ENCODE peak calls at places on chromosomes 4 and X, in ten cellular contexts. X, U, E, B, Q, T, L, P, K and N are unnamed samples.

GRCh38 chrX:30533261-30533660 is 44.3 kb downstream of the TASL start:
- DNase-seq in B (no peak), T (no peak), P (no peak), K (no peak), Q (no peak), E (no peak), U (no peak), X (no peak), L (no peak), N (no peak)

GRCh38 chrX:70176938-70177533 is at the start of gene DGAT2L6:
- DNase-seq in X (no peak), Q (no peak), E (no peak), L (peak; percentile 64), T (no peak), K (no peak), U (no peak), B (no peak), P (no peak), N (no peak)

GRCh38 chr4:110663738-110664444 is 41.0 kb upstream of the PITX2 start:
- DNase-seq in T (peak; percentile 71), E (no peak), U (peak; percentile 22), X (no peak), B (no peak), K (no peak), P (no peak), L (no peak), Q (no peak), N (no peak)

GRCh38 chr4:105619193-105619931 is 66.9 kb downstream of the ARHGEF38 start:
- DNase-seq in U (no peak), P (no peak), E (peak; percentile 55), T (peak; percentile 61), B (no peak), L (no peak), X (peak; percentile 85), Q (no peak), K (peak; percentile 65), N (no peak)

GRCh38 chr4:680565-680930 is 6.2 kb downstream of the MYL5 start:
- DNase-seq in U (no peak), Q (no peak), P (peak; percentile 49), K (no peak), E (no peak), T (no peak), X (peak; percentile 78), L (no peak), B (no peak), N (peak; percentile 52)

GRCh38 chr4:74522251-74522991 is 77.5 kb downstream of the AREG start:
- DNase-seq in Q (no peak), E (no peak), L (no peak), T (peak; percentile 34), U (peak; percentile 5), K (no peak), B (no peak), X (no peak), P (no peak), N (no peak)

GRCh38 chrX:106802063-106802387 is 448 bp upstream of the TBC1D8B start:
- DNase-seq in Q (no peak), L (no peak), B (no peak), T (no peak), P (no peak), X (no peak), K (no peak), E (no peak), U (no peak), N (no peak)

GRCh38 chr4:84673475-84674230 is 90.7 kb downstream of the CDS1 start:
- DNase-seq in B (peak; percentile 75), X (no peak), P (no peak), K (no peak), Q (no peak), T (peak; percentile 91), L (no peak), U (peak; percentile 59), E (no peak), N (no peak)

GRCh38 chr4:6085943-6086628 is 67.9 kb upstream of the C4orf50 start:
- DNase-seq in X (no peak), E (no peak), Q (no peak), P (no peak), K (no peak), L (no peak), U (no peak), T (no peak), B (no peak), N (no peak)

DNA sequence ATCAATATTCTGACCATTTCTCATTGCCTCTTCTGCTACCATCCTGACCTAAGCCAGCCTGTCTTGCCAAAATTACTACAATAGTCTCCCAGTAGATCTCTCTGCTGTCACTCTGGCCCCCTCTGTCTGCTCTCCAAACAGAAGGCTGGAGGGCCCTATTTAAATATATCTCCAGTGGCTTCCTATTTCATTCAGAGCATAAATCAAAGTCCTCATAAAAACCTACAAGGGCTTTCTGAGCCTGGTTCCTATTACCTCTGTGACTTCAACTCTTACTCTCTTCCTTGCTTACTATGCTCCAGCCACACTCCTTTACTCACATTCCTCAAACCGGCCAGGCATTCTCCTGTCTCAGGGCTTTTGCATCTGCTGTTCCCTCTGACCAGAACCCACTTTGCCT is 19.0 kb downstream of the IGSF1 start:
- DNase-seq in B (no peak), X (no peak), P (no peak), K (no peak), U (no peak), L (no peak), Q (no peak), T (no peak), E (no peak), N (no peak)
- TF ChIP-seq CTCF in B (no peak), X (no peak), P (no peak), K (no peak), U (no peak), L (no peak), Q (no peak), T (no peak), E (no peak), N (no peak)

GRCh38 chr4:165016971-165017370 is 14.8 kb upstream of the TRIM60 start:
- DNase-seq in K (no peak), P (peak; percentile 9), Q (no peak), B (no peak), T (no peak), X (no peak), L (peak; percentile 61), E (no peak), U (no peak), N (no peak)
- TF ChIP-seq CTCF in K (no peak), P (peak; percentile 13), Q (no peak), B (peak; percentile 42), T (no peak), X (no peak), L (peak; percentile 61), E (no peak), U (peak; percentile 19), N (no peak)

GRCh38 chrX:153688071-153688470 is 345 bp downstream of the SLC6A8 start:
- DNase-seq in Q (no peak), K (no peak), X (no peak), U (no peak), L (no peak), E (no peak), P (no peak), B (no peak), T (no peak), N (no peak)

GRCh38 chrX:153688900-153689590 is 1.3 kb downstream of the SLC6A8 start:
- DNase-seq in E (no peak), T (peak; percentile 27), K (peak; percentile 45), B (no peak), U (no peak), Q (no peak), L (no peak), P (no peak), X (peak; percentile 46), N (no peak)

GRCh38 chrX:153688534-153688899 is 791 bp downstream of the SLC6A8 start:
- DNase-seq in U (no peak), T (no peak), P (no peak), E (no peak), L (no peak), Q (no peak), B (no peak), X (peak; percentile 43), K (no peak), N (no peak)

GRCh38 chrX:153685751-153686676 is 1.7 kb upstream of the SLC6A8 start:
- DNase-seq in Q (no peak), U (no peak), K (no peak), L (peak; percentile 75), T (no peak), B (no peak), X (peak; percentile 50), E (no peak), P (no peak), N (no peak)

GRCh38 chrX:153687121-153688039 is at the start of gene SLC6A8:
- DNase-seq in U (no peak), K (peak; percentile 58), X (peak; percentile 73), B (peak; percentile 19), L (peak; percentile 91), T (peak; percentile 41), E (peak; percentile 40), Q (peak; percentile 69), P (peak; percentile 77), N (no peak)
- TF ChIP-seq CTCF in U (peak; percentile 35), K (peak; percentile 35), X (no peak), B (peak; percentile 42), L (peak; percentile 70), T (peak; percentile 48), E (no peak), Q (peak; percentile 10), P (peak; percentile 35), N (peak; percentile 17)

DNA sequence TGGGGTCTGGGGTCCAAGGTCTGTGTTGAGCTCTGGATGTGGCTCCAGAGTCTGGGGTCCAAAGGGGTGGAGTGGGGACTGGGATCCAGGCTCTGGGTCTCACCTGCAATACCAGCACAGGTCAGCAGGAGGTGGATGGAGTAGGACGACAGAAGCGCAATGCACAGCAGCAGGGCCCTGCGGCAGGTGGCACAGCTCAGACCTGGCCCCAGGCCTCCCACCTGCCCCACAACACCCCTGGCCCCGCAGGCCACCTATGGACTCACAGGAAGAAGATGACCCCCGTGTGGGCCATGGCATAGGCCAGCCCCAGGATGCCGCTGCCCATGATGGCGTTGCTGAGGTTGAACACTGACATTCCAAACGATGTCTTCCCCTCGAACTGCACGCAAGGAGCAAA is 3.4 kb downstream of the SLC38A5 start:
- DNase-seq in Q (no peak), K (no peak), B (no peak), X (no peak), T (no peak), P (peak; percentile 20), U (no peak), L (peak; percentile 61), E (no peak), N (no peak)
- TF ChIP-seq CTCF in Q (no peak), K (no peak), B (peak; percentile 51), X (no peak), T (peak; percentile 29), P (no peak), U (no peak), L (peak; percentile 79), E (no peak), N (peak; percentile 18)

GRCh38 chr4:44425614-44426208 is 22.9 kb downstream of the KCTD8 start:
- DNase-seq in Q (no peak), K (no peak), T (peak; percentile 6), P (peak; percentile 33), L (peak; percentile 53), X (no peak), E (no peak), U (no peak), B (peak; percentile 12), N (no peak)
- TF ChIP-seq CTCF in Q (no peak), K (no peak), T (peak; percentile 61), P (peak; percentile 53), L (peak; percentile 69), X (no peak), E (no peak), U (no peak), B (peak; percentile 74), N (no peak)

GRCh38 chr4:56626963-56627362 is 54.1 kb downstream of the HOPX start:
- DNase-seq in T (no peak), X (no peak), Q (no peak), U (no peak), P (no peak), E (no peak), K (no peak), B (no peak), L (peak; percentile 18), N (no peak)
- TF ChIP-seq CTCF in T (no peak), X (no peak), Q (no peak), U (peak; percentile 16), P (no peak), E (no peak), K (no peak), B (peak; percentile 26), L (peak; percentile 53), N (no peak)